ENCODE peak calls at places on chromosomes 13 and 19, in six cellular contexts. B, C, M, H, F and O are unnamed samples.

GRCh38 chr19:39342647-39343305 is 555 bp downstream of the SAMD4B start:
- DNase-seq in B (no peak), C (no peak), M (peak), H (no peak), F (peak), O (no peak)

GRCh38 chr19:17049711-17050280 is 23.2 kb upstream of the CPAMD8 start:
- DNase-seq in B (no peak), C (no peak), M (peak), H (peak), F (no peak), O (peak)

GRCh38 chr13:106796280-106797047 is 228.5 kb upstream of the ARGLU1 start:
- DNase-seq in B (no peak), C (no peak), M (no peak), H (no peak), F (no peak), O (no peak)

GRCh38 chr13:38394777-38395504 is 45.3 kb downstream of the UFM1 start:
- DNase-seq in B (peak), C (no peak), M (no peak), H (peak), F (no peak), O (peak)

GRCh38 chr13:46571189-46571901 is 18.4 kb downstream of the LRCH1 start:
- DNase-seq in B (no peak), C (no peak), M (no peak), H (peak), F (no peak), O (peak)

GRCh38 chr13:104571161-104571889 is 1505.1 kb upstream of the SLC10A2 start:
- DNase-seq in B (peak), C (peak), M (no peak), H (peak), F (no peak), O (peak)

GRCh38 chr13:114144606-114145244 is 12.3 kb upstream of the RASA3 start:
- DNase-seq in B (no peak), C (no peak), M (no peak), H (no peak), F (peak), O (no peak)

GRCh38 chr19:47713046-47714021 is at the start of gene EHD2:
- DNase-seq in B (no peak), C (no peak), M (peak), H (peak), F (peak), O (peak)

GRCh38 chr19:4229179-4229931 is at the start of gene EBI3:
- DNase-seq in B (no peak), C (peak), M (no peak), H (peak), F (no peak), O (peak)

GRCh38 chr13:72164811-72165210 is 297.8 kb upstream of the DACH1 start:
- DNase-seq in B (no peak), C (no peak), M (no peak), H (no peak), F (no peak), O (no peak)

GRCh38 chr13:112179995-112180394 is 113.0 kb downstream of the SOX1 start:
- DNase-seq in B (no peak), C (no peak), M (no peak), H (no peak), F (no peak), O (no peak)

GRCh38 chr19:5711713-5712161 is 8.2 kb downstream of the LONP1 start:
- DNase-seq in B (no peak), C (no peak), M (no peak), H (no peak), F (no peak), O (no peak)

GRCh38 chr19:18262917-18263316 is 11.3 kb downstream of the IQCN start:
- DNase-seq in B (no peak), C (no peak), M (no peak), H (no peak), F (no peak), O (no peak)

GRCh38 chr19:11673608-11674041 is 65.1 kb downstream of the ZNF823 start:
- DNase-seq in B (no peak), C (no peak), M (peak), H (peak), F (peak), O (peak)

GRCh38 chr13:105410602-105411001 is 1124.9 kb downstream of the EFNB2 start:
- DNase-seq in B (no peak), C (no peak), M (peak), H (peak), F (peak), O (no peak)

GRCh38 chr19:6204866-6205723 is 69.6 kb downstream of the ACSBG2 start:
- DNase-seq in B (no peak), C (no peak), M (no peak), H (no peak), F (no peak), O (no peak)

GRCh38 chr13:48235100-48235813 is 2.3 kb downstream of the ITM2B start:
- DNase-seq in B (no peak), C (no peak), M (no peak), H (no peak), F (no peak), O (peak)

GRCh38 chr19:55358943-55359908 is 3.8 kb downstream of the GARIN5B start:
- DNase-seq in B (no peak), C (no peak), M (no peak), H (no peak), F (no peak), O (no peak)

GRCh38 chr13:90105276-90105675 is 1242.2 kb upstream of the MIR17HG start:
- DNase-seq in B (peak), C (no peak), M (no peak), H (no peak), F (no peak), O (peak)

GRCh38 chr19:35350591-35350990 is 2.9 kb downstream of the FFAR1 start:
- DNase-seq in B (no peak), C (no peak), M (no peak), H (no peak), F (peak), O (no peak)

GRCh38 chr13:76955236-76955635 is 6.9 kb downstream of the ACOD1 start:
- DNase-seq in B (no peak), C (no peak), M (no peak), H (no peak), F (no peak), O (no peak)

GRCh38 chr19:56291857-56292256 is 19.3 kb downstream of the EDDM13 start:
- DNase-seq in B (no peak), C (no peak), M (no peak), H (no peak), F (no peak), O (no peak)

GRCh38 chr13:107023335-107023734 is 455.4 kb upstream of the ARGLU1 start:
- DNase-seq in B (no peak), C (no peak), M (no peak), H (no peak), F (no peak), O (no peak)

GRCh38 chr13:112573710-112574109 is 14.2 kb downstream of the TUBGCP3 start:
- DNase-seq in B (no peak), C (no peak), M (peak), H (no peak), F (no peak), O (no peak)

GRCh38 chr13:110006304-110006703 is 219.9 kb upstream of the IRS2 start:
- DNase-seq in B (peak), C (no peak), M (no peak), H (no peak), F (no peak), O (peak)

GRCh38 chr19:46471116-46471733 is at the start of gene PNMA8A:
- DNase-seq in B (no peak), C (no peak), M (peak), H (peak), F (peak), O (peak)

GRCh38 chr19:33464733-33465115 is 56.9 kb downstream of the PEPD start:
- DNase-seq in B (no peak), C (no peak), M (no peak), H (no peak), F (peak), O (no peak)

GRCh38 chr19:48249502-48250014 is 6.2 kb downstream of the CARD8 start:
- DNase-seq in B (no peak), C (no peak), M (peak), H (no peak), F (no peak), O (no peak)

GRCh38 chr13:91347996-91348905 is 764 bp downstream of the MIR17HG start:
- DNase-seq in B (no peak), C (no peak), M (peak), H (peak), F (peak), O (no peak)

GRCh38 chr13:33279898-33280549 is 5.5 kb downstream of the STARD13 start:
- DNase-seq in B (peak), C (no peak), M (no peak), H (peak), F (no peak), O (peak)

GRCh38 chr13:113862191-113862765 is 1.6 kb downstream of the GAS6 start:
- DNase-seq in B (no peak), C (no peak), M (no peak), H (no peak), F (peak), O (no peak)

GRCh38 chr19:47176071-47176626 is 45.5 kb downstream of the SAE1 start:
- DNase-seq in B (no peak), C (no peak), M (no peak), H (peak), F (no peak), O (peak)

GRCh38 chr19:10207026-10207425 is 12.3 kb upstream of the DNMT1 start:
- DNase-seq in B (no peak), C (no peak), M (no peak), H (no peak), F (no peak), O (no peak)

GRCh38 chr19:10206226-10206873 is 11.6 kb upstream of the DNMT1 start:
- DNase-seq in B (no peak), C (no peak), M (peak), H (no peak), F (no peak), O (peak)

GRCh38 chr19:10201176-10201575 is 6.4 kb upstream of the DNMT1 start:
- DNase-seq in B (no peak), C (no peak), M (no peak), H (no peak), F (no peak), O (no peak)

GRCh38 chr19:10205636-10206035 is 10.9 kb upstream of the DNMT1 start:
- DNase-seq in B (no peak), C (no peak), M (no peak), H (no peak), F (no peak), O (no peak)

GRCh38 chr19:10203686-10204085 is 8.9 kb upstream of the DNMT1 start:
- DNase-seq in B (no peak), C (no peak), M (no peak), H (no peak), F (no peak), O (no peak)
- H3K4me3 ChIP-seq in B (no peak), C (no peak), M (no peak), H (no peak), F (no peak), O (no peak)

GRCh38 chr19:14556662-14557188 is 15.1 kb downstream of the NDUFB7 start:
- DNase-seq in B (no peak), C (no peak), M (peak), H (peak), F (peak), O (peak)
- H3K4me3 ChIP-seq in B (no peak), C (peak), M (no peak), H (no peak), F (no peak), O (no peak)

GRCh38 chr19:3163943-3164342 is 14.6 kb upstream of the S1PR4 start:
- DNase-seq in B (no peak), C (no peak), M (no peak), H (no peak), F (no peak), O (no peak)
- H3K4me3 ChIP-seq in B (no peak), C (no peak), M (no peak), H (no peak), F (no peak), O (no peak)

GRCh38 chr19:29336425-29336824 is 123.5 kb upstream of the UQCRFS1 start:
- DNase-seq in B (no peak), C (no peak), M (no peak), H (no peak), F (no peak), O (no peak)
- H3K4me3 ChIP-seq in B (no peak), C (no peak), M (no peak), H (no peak), F (no peak), O (no peak)

GRCh38 chr19:1787116-1787515 is 25.0 kb downstream of the ATP8B3 start:
- DNase-seq in B (no peak), C (no peak), M (no peak), H (no peak), F (no peak), O (no peak)

GRCh38 chr19:1791879-1792278 is 20.2 kb downstream of the ATP8B3 start:
- DNase-seq in B (no peak), C (no peak), M (no peak), H (no peak), F (no peak), O (no peak)

GRCh38 chr19:1786668-1787067 is 25.4 kb downstream of the ATP8B3 start:
- DNase-seq in B (no peak), C (no peak), M (no peak), H (no peak), F (no peak), O (no peak)

GRCh38 chr19:1789282-1790020 is 22.6 kb downstream of the ATP8B3 start:
- DNase-seq in B (no peak), C (no peak), M (no peak), H (no peak), F (no peak), O (no peak)

GRCh38 chr19:1790054-1790762 is 21.9 kb downstream of the ATP8B3 start:
- DNase-seq in B (no peak), C (no peak), M (no peak), H (no peak), F (no peak), O (no peak)
- H3K4me3 ChIP-seq in B (no peak), C (no peak), M (no peak), H (no peak), F (no peak), O (no peak)

GRCh38 chr19:58355891-58356235 is 2.6 kb upstream of the A1BG start:
- DNase-seq in B (no peak), C (no peak), M (no peak), H (no peak), F (no peak), O (no peak)

GRCh38 chr19:58357798-58358145 is 4.5 kb upstream of the A1BG start:
- DNase-seq in B (no peak), C (no peak), M (no peak), H (no peak), F (no peak), O (no peak)

GRCh38 chr19:58356971-58357797 is 3.9 kb upstream of the A1BG start:
- DNase-seq in B (no peak), C (no peak), M (no peak), H (peak), F (no peak), O (no peak)

GRCh38 chr19:58355215-58355796 is 2.0 kb upstream of the A1BG start:
- DNase-seq in B (no peak), C (no peak), M (no peak), H (no peak), F (no peak), O (no peak)

GRCh38 chr19:58356236-58356970 is 3.1 kb upstream of the A1BG start:
- DNase-seq in B (no peak), C (no peak), M (no peak), H (peak), F (peak), O (peak)
- H3K4me3 ChIP-seq in B (no peak), C (peak), M (peak), H (peak), F (peak), O (peak)

DNA sequence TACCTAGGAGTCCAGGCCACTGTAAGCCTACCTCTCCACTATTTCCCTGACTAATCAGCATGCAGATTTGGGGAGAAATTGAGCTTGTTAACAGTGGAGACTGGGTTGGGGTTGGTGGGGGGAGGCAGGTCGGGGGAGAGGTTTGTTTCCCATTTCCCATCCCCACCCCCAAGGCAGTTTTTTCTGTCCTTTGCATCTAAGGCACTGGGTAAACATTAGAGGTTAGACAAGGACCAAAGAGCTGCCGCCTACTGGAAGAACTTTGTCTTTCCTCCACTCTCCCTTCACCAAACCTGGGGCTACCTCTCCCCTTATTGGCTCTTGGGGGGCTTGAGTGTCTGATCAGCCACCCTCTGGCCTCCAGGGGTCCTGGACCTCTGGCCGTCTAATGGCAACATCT is 953 bp downstream of the KCNN4 start:
- DNase-seq in B (no peak), C (no peak), M (no peak), H (no peak), F (no peak), O (no peak)
- H3K4me3 ChIP-seq in B (peak), C (no peak), M (no peak), H (no peak), F (no peak), O (no peak)

DNA sequence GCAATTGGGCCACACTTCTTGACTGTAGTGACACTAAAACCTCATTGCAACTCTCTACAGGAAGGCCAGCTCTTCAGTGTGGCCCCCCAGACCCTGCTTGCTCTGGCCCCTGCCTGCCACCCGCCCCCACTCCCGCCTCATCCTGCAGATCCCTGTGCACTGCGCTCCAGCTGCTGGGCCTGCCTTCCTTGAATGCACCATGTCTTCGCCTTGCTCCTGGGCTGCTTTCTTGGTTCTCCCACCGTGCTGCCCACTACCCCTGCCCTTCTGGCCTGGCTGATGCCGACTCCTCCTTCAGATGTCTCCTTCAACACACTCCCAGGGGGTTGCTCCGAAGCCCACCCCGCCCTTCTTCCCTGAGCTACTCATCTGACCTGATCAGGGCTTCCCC is 98.2 kb downstream of the SIPA1L3 start:
- DNase-seq in B (no peak), C (no peak), M (no peak), H (no peak), F (no peak), O (no peak)
- H3K4me3 ChIP-seq in B (no peak), C (peak), M (no peak), H (no peak), F (no peak), O (no peak)

DNA sequence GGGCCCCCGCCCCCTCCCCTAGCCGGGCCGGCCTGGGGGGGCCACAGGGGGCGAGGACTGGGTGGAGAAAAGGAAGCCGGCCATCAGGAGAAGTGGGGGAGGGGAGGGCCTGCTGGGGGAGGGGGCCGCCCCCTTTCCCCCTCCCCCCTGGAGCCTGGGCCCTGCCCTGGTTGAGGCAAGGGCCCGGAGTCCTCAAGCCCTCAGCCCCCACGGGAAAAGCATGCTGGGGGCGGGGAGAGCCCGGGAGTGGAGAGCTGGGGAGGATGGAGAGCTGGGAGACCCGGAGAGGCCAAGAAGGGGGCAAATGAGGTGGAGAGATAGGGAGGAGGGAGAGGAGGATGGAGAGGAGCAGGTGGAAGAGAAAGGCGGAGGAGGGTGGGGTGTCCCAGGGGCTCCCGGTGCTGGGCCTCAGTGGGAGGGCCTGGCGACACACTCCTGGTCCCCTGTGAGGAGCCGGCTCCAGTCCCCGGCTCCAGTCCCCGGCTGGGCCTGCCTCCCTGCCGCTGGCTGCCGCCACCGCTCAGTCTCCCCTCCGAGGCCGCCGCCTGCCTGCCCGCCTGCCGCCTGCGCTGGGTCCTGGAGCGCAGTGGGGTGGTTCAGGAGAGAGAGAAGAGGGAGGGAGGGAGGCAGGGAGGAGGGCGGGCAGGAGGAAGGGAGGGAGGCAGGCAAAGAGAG is at the start of gene GRIK5:
- DNase-seq in B (no peak), C (no peak), M (no peak), H (no peak), F (no peak), O (no peak)
- H3K4me3 ChIP-seq in B (peak), C (no peak), M (no peak), H (no peak), F (peak), O (no peak)